ENCODE peak calls at places on chromosomes 2 and 18, in six cellular contexts. O is GM23338, L is kidney glomerular epithelial cell, I is stromal cell of bone marrow, D is prostate gland, A is aorta. Y is an unnamed sample.

GRCh38 chr2:236939751-236940229 is 145.9 kb upstream of the COPS8 start:
- DNase-seq in A (no peak), D (no peak), L (no peak), I (no peak), O (no peak), Y (no peak)

GRCh38 chr2:132909427-132909826 is 239.4 kb upstream of the LYPD1 start:
- DNase-seq in I (peak; percentile 14), D (no peak), L (no peak), A (no peak), O (no peak), Y (no peak)

GRCh38 chr2:235555356-235555755 is 61.5 kb downstream of the AGAP1 start:
- DNase-seq in I (no peak), A (peak; percentile 72), D (no peak), L (no peak), O (no peak), Y (no peak)

GRCh38 chr2:3776311-3776710 is 72.9 kb downstream of the DCDC2C start:
- DNase-seq in L (no peak), I (no peak), O (no peak), A (no peak), D (no peak), Y (no peak)

GRCh38 chr2:4930704-4931103 is 761.5 kb upstream of the SOX11 start:
- DNase-seq in I (no peak), A (no peak), O (no peak), L (no peak), D (no peak), Y (no peak)

GRCh38 chr2:132876745-132877391 is 206.9 kb upstream of the LYPD1 start:
- DNase-seq in D (no peak), L (no peak), O (no peak), I (no peak), A (no peak), Y (no peak)

GRCh38 chr2:25310965-25311865 is 30.5 kb downstream of the DNMT3A start:
- DNase-seq in A (no peak), I (no peak), L (no peak), D (peak; percentile 82), O (peak; percentile 81), Y (peak; percentile 82)

GRCh38 chr18:23521907-23522306 is 18.6 kb downstream of the RMC1 start:
- DNase-seq in A (no peak), O (no peak), D (no peak), I (no peak), L (no peak), Y (no peak)

GRCh38 chr2:224968051-224968450 is 74.2 kb downstream of the DOCK10 start:
- DNase-seq in O (no peak), I (no peak), A (no peak), D (no peak), L (no peak), Y (no peak)

GRCh38 chr2:9310827-9311226 is 104.2 kb downstream of the ASAP2 start:
- DNase-seq in D (no peak), L (peak; percentile 22), I (peak; percentile 12), O (no peak), A (no peak), Y (no peak)

GRCh38 chr18:8847900-8848299 is 142.5 kb downstream of the MTCL1 start:
- DNase-seq in O (no peak), I (no peak), A (no peak), L (no peak), D (no peak), Y (no peak)

Y was measured in iPS-NIHi11.